ENCODE peak calls at places on chromosome 6, in eight cellular contexts. G is GM23338, L is transverse colon, Y is HCT116, X is breast epithelium, W is HepG2, E is stomach, S is HL-60. N is an unnamed sample.
A peak's percentile ranks its signal among the peaks of the same experiment; 100 is the strongest.

GRCh38 chr6:44035621-44036020 is 91.6 kb downstream of the MRPL14 start:
- DNase-seq in G (no peak), L (no peak), Y (no peak), X (no peak), W (no peak), E (no peak), S (peak; percentile 23), N (no peak)

GRCh38 chr6:169930799-169931198 is 179.4 kb downstream of the ERMARD start:
- DNase-seq in G (peak; percentile 58), L (no peak), Y (no peak), X (no peak), W (no peak), E (no peak), S (peak; percentile 11), N (no peak)

GRCh38 chr6:139844907-139845306 is 470.5 kb upstream of the CITED2 start:
- DNase-seq in G (no peak), L (no peak), Y (no peak), X (no peak), W (no peak), E (no peak), S (no peak), N (no peak)

GRCh38 chr6:24743265-24743943 is 24.4 kb upstream of the C6orf62 start:
- DNase-seq in G (no peak), L (no peak), Y (peak; percentile 76), X (no peak), W (no peak), E (peak; percentile 46), S (no peak), N (peak; percentile 34)

GRCh38 chr6:148340586-148341297 is 1.9 kb upstream of the SASH1 start:
- DNase-seq in G (no peak), L (no peak), Y (no peak), X (no peak), W (peak; percentile 48), E (no peak), S (no peak), N (no peak)

GRCh38 chr6:168383062-168383854 is 57.7 kb upstream of the SMOC2 start:
- DNase-seq in G (no peak), L (no peak), Y (no peak), X (no peak), W (no peak), E (no peak), S (no peak), N (no peak)

GRCh38 chr6:89323461-89324098 is 8.5 kb upstream of the GABRR2 start:
- DNase-seq in G (peak; percentile 32), L (no peak), Y (no peak), X (no peak), W (no peak), E (no peak), S (peak; percentile 35), N (no peak)

GRCh38 chr6:135503703-135504475 is 6.3 kb upstream of the AHI1 start:
- DNase-seq in G (peak; percentile 11), L (no peak), Y (no peak), X (no peak), W (no peak), E (no peak), S (no peak), N (no peak)

GRCh38 chr6:44920952-44921491 is 407.1 kb upstream of the RUNX2 start:
- DNase-seq in G (no peak), L (no peak), Y (no peak), X (no peak), W (peak; percentile 81), E (no peak), S (no peak), N (no peak)

GRCh38 chr6:74409447-74409846 is 713.4 kb downstream of the CD109 start:
- DNase-seq in G (peak; percentile 30), L (no peak), Y (peak; percentile 31), X (no peak), W (peak; percentile 36), E (no peak), S (no peak), N (no peak)

GRCh38 chr6:25346064-25346463 is 66.9 kb downstream of the CARMIL1 start:
- DNase-seq in G (peak; percentile 30), L (no peak), Y (no peak), X (no peak), W (no peak), E (no peak), S (no peak), N (no peak)

GRCh38 chr6:127897437-127897836 is 3.4 kb downstream of the THEMIS start:
- DNase-seq in G (no peak), L (no peak), Y (no peak), X (no peak), W (no peak), E (no peak), S (no peak), N (no peak)

GRCh38 chr6:163404825-163405265 is 9.7 kb upstream of the QKI start:
- DNase-seq in G (no peak), L (peak; percentile 25), Y (no peak), X (no peak), W (peak; percentile 55), E (no peak), S (peak; percentile 80), N (no peak)

GRCh38 chr6:83853178-83853967 is at the start of gene RIPPLY2:
- DNase-seq in G (peak; percentile 81), L (peak; percentile 7), Y (no peak), X (no peak), W (no peak), E (no peak), S (no peak), N (peak; percentile 10)

DNA sequence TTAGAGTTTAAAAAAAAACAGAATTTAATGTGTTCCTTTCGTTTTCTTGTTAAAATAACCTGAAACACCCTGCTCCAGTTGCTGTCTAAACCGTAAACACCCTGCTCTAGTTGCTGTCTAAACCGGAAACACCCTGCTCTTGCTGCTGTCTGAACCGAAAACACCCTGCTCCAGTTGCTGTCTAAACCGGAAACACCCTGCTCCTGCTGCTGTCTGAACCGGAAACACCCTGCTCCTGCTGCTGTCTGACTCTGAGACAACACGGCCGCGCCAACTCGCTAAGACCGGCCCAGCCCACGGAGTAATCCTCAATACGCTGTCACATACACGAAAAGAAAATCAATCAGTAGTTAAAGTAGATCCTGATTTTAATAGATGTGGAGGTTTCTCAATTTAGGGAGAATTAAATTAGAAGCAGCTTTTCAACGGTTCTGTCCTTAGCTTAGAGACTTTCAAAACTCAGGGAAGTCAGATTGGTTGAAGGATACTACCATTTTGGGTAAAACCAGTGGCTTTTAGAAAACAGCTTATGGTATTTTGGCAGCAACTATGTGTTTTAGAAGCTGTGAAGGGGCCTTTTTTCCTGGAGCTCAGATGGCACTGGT is 98.3 kb downstream of the RAMACL start:
- DNase-seq in G (no peak), L (peak; percentile 57), Y (no peak), X (no peak), W (no peak), E (peak; percentile 46), S (peak; percentile 80), N (no peak)
- H3K4me3 ChIP-seq in G (no peak overlapping the region), L (no peak overlapping the region), Y (no peak overlapping the region), X (no peak overlapping the region), W (no peak overlapping the region), E (no peak overlapping the region), S (no peak overlapping the region), N (no peak overlapping the region)

DNA sequence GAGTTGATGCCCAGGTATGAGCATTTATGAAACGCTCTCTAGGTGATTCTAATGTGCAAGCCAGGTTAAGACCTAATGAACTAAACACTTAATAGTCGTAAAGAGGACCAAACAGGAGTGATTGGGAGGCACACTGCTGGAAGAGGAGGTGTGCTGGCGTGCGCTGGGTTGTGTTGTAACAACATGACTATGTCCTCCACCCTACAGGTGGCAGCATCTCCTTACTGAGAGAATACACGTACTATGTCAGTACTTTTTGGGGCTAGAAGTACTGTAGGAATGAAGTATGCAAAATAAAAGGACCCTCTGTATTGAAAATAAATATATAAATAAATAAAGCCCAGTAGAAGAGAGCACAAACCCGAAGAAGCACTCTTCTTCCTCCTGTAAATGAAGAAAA is 11.9 kb downstream of the C6orf89 start:
- DNase-seq in G (peak; percentile 67), L (no peak), Y (no peak), X (no peak), W (peak; percentile 23), E (no peak), S (no peak), N (no peak)
- TF ChIP-seq CTCF in G (peak; percentile 68), L (no peak), Y (peak; percentile 23), X (no peak), W (peak; percentile 42), E (peak; percentile 14), S (no peak), N (peak; percentile 25)

GRCh38 chr6:1379026-1379809 is 10.2 kb upstream of the FOXF2 start:
- DNase-seq in G (no peak), L (no peak), Y (no peak), X (no peak), W (no peak), E (no peak), S (no peak), N (no peak)
- TF ChIP-seq POLR2AphosphoS5 in G (no peak), L (no peak), Y (no peak), X (no peak), W (no peak), E (no peak), S (no peak), N (no peak)

DNA sequence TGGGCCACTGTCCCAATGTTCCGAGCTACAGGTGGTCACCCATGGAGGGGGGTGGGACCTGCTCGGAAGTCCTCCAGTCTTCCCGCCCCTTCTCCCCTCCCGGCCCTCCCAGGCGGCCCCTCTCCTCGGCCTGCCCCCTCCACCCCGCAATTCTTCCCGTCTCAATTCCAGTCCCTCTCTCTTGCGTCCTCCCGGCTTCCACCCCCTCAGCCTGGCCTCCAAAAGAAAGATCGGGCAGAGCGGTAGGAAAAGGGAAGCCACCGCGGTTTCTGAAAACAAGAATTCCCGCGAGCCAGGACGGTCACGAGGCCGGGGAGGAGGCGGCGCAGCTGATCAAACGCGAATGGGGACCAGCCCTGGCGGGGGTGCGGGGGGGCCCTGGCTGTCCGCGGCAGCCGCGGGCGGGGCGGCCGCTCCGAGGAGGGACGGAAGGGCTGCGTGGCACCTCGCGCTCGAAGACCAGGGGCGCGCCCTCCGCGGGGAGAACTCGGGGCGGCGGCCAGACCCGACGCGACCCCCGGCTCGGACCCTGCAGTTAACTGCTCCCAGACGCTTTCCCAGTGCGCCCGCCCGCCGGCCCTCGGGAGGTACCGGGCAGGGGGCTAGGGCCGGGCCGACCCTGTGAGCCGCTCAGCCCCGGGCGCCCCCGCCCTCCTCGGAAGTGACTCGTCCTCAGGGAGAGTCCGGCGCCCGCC is 1.0 kb downstream of the PXDC1 start:
- DNase-seq in G (peak; percentile 69), L (peak; percentile 83), Y (no peak), X (peak; percentile 89), W (peak; percentile 62), E (peak; percentile 87), S (peak; percentile 10), N (peak; percentile 88)
- H3K4me3 ChIP-seq in G (peak overlapping the region; percentile 75), L (peak overlapping the region; percentile 57), Y (peak overlapping the region; percentile 65), X (peak overlapping the region; percentile 99), W (peak overlapping the region; percentile 81), E (peak overlapping the region; percentile 82), S (peak overlapping the region; percentile 7), N (peak overlapping the region; percentile 60)

DNA sequence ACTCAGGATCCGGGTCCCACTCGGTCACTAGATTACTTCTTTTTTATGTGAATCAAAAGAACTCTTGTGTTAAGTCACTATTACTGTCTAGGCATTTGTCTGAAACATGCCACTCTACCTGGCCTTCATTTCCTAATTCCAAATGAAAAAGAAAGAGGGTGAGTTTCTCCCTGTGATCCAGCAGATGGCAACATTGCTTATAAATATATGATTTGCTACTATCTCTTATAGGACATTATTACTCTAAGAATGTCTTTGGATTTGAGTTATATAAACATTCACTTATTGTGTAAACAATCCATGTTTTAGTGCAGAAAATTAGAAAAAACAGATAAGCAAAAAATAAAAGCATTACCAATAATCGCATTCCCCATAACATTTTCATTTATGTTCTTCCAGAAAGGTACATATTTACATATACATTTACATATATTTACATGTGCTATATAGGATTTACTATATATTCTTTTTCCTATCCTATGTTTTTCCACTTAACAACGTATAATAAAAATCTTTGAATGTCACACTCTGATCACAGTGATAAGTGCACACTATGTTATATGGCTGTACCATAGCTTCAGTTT is 66.9 kb downstream of the FAXC start:
- DNase-seq in G (peak; percentile 49), L (no peak), Y (peak; percentile 7), X (no peak), W (no peak), E (no peak), S (no peak), N (no peak)
- TF ChIP-seq CTCF in G (peak; percentile 47), L (no peak), Y (peak; percentile 53), X (no peak), W (peak; percentile 35), E (no peak), S (peak; percentile 31), N (peak; percentile 51)

N was measured in prostate gland.